ENCODE peak calls at places on chromosomes 1 and 21, in six cellular contexts. One of them, this sample, is unnamed.

GRCh38 chr1:16921391-16922185 is at the start of gene CROCC:
- DNase-seq in left ventricle myocardium superior: peak
- DNase-seq in HS-27A: no peak
- DNase-seq in HEK293T: no peak
- DNase-seq in heart right ventricle: peak
- DNase-seq in amygdala: no peak
- DNase-seq in this sample: no peak

GRCh38 chr1:108897865-108898720 is 21.3 kb downstream of the GPSM2 start:
- DNase-seq in HS-27A: peak
- DNase-seq in HEK293T: peak
- DNase-seq in heart right ventricle: no peak
- DNase-seq in amygdala: no peak
- DNase-seq in left ventricle myocardium superior: no peak
- DNase-seq in this sample: peak

GRCh38 chr1:4868521-4868920 is 214.1 kb downstream of the AJAP1 start:
- DNase-seq in HEK293T: no peak
- DNase-seq in left ventricle myocardium superior: no peak
- DNase-seq in amygdala: no peak
- DNase-seq in heart right ventricle: no peak
- DNase-seq in HS-27A: no peak
- DNase-seq in this sample: no peak

GRCh38 chr1:64572222-64572900 is 102.4 kb downstream of the CACHD1 start:
- DNase-seq in left ventricle myocardium superior: no peak
- DNase-seq in amygdala: no peak
- DNase-seq in HS-27A: no peak
- DNase-seq in HEK293T: no peak
- DNase-seq in heart right ventricle: no peak
- DNase-seq in this sample: no peak

GRCh38 chr1:42179275-42179674 is 14.7 kb upstream of the GUCA2A start:
- DNase-seq in amygdala: no peak
- DNase-seq in HS-27A: no peak
- DNase-seq in heart right ventricle: no peak
- DNase-seq in left ventricle myocardium superior: no peak
- DNase-seq in HEK293T: no peak
- DNase-seq in this sample: no peak

GRCh38 chr1:39048745-39049370 is 22.7 kb downstream of the NDUFS5 start:
- DNase-seq in HEK293T: no peak
- DNase-seq in HS-27A: no peak
- DNase-seq in amygdala: no peak
- DNase-seq in left ventricle myocardium superior: no peak
- DNase-seq in heart right ventricle: no peak
- DNase-seq in this sample: no peak

GRCh38 chr1:180269848-180270766 is 40.0 kb downstream of the LHX4 start:
- DNase-seq in HEK293T: no peak
- DNase-seq in amygdala: no peak
- DNase-seq in left ventricle myocardium superior: no peak
- DNase-seq in HS-27A: no peak
- DNase-seq in heart right ventricle: no peak
- DNase-seq in this sample: no peak

GRCh38 chr1:11564237-11564636 is 85.3 kb downstream of the DISP3 start:
- DNase-seq in heart right ventricle: no peak
- DNase-seq in amygdala: no peak
- DNase-seq in HEK293T: no peak
- DNase-seq in HS-27A: no peak
- DNase-seq in left ventricle myocardium superior: no peak
- DNase-seq in this sample: no peak

GRCh38 chr21:39556176-39556575 is 56.6 kb upstream of the B3GALT5 start:
- DNase-seq in left ventricle myocardium superior: no peak
- DNase-seq in HEK293T: no peak
- DNase-seq in heart right ventricle: no peak
- DNase-seq in amygdala: no peak
- DNase-seq in HS-27A: no peak
- DNase-seq in this sample: no peak

GRCh38 chr21:36747815-36748381 is 49.0 kb downstream of the SIM2 start:
- DNase-seq in HS-27A: no peak
- DNase-seq in left ventricle myocardium superior: peak
- DNase-seq in amygdala: no peak
- DNase-seq in heart right ventricle: peak
- DNase-seq in HEK293T: no peak
- DNase-seq in this sample: no peak

GRCh38 chr1:244614879-244615278 is 38.0 kb upstream of the DESI2 start:
- DNase-seq in heart right ventricle: no peak
- DNase-seq in HEK293T: no peak
- DNase-seq in left ventricle myocardium superior: no peak
- DNase-seq in amygdala: no peak
- DNase-seq in HS-27A: no peak
- DNase-seq in this sample: no peak

GRCh38 chr1:87131809-87132663 is 196.6 kb upstream of the LMO4 start:
- DNase-seq in heart right ventricle: peak
- DNase-seq in amygdala: peak
- DNase-seq in HS-27A: no peak
- DNase-seq in HEK293T: peak
- DNase-seq in left ventricle myocardium superior: peak
- DNase-seq in this sample: peak

GRCh38 chr1:116665001-116665400 is 2.5 kb downstream of the IGSF3 start:
- DNase-seq in HS-27A: no peak
- DNase-seq in left ventricle myocardium superior: no peak
- DNase-seq in amygdala: no peak
- DNase-seq in HEK293T: no peak
- DNase-seq in heart right ventricle: no peak
- DNase-seq in this sample: no peak

GRCh38 chr1:20584890-20585289 is 4.0 kb upstream of the CDA start:
- DNase-seq in left ventricle myocardium superior: no peak
- DNase-seq in HS-27A: no peak
- DNase-seq in heart right ventricle: no peak
- DNase-seq in amygdala: no peak
- DNase-seq in HEK293T: no peak
- DNase-seq in this sample: no peak

GRCh38 chr1:158799689-158800088 is 18.7 kb upstream of the OR6N2 start:
- DNase-seq in amygdala: no peak
- DNase-seq in HEK293T: no peak
- DNase-seq in heart right ventricle: no peak
- DNase-seq in HS-27A: no peak
- DNase-seq in left ventricle myocardium superior: no peak
- DNase-seq in this sample: no peak

GRCh38 chr1:156693858-156694562 is 11.4 kb downstream of the CRABP2 start:
- DNase-seq in HEK293T: peak
- DNase-seq in left ventricle myocardium superior: no peak
- DNase-seq in heart right ventricle: no peak
- DNase-seq in HS-27A: no peak
- DNase-seq in amygdala: no peak
- DNase-seq in this sample: no peak

GRCh38 chr1:101299710-101300109 is 62.9 kb downstream of the S1PR1 start:
- DNase-seq in left ventricle myocardium superior: no peak
- DNase-seq in amygdala: no peak
- DNase-seq in HS-27A: no peak
- DNase-seq in HEK293T: no peak
- DNase-seq in heart right ventricle: no peak
- DNase-seq in this sample: no peak

GRCh38 chr21:38311765-38312164 is 55.0 kb downstream of the KCNJ15 start:
- DNase-seq in HEK293T: no peak
- DNase-seq in left ventricle myocardium superior: no peak
- DNase-seq in amygdala: no peak
- DNase-seq in HS-27A: no peak
- DNase-seq in heart right ventricle: no peak
- DNase-seq in this sample: no peak

GRCh38 chr1:147804942-147805723 is 44.7 kb upstream of the GJA5 start:
- DNase-seq in HS-27A: no peak
- DNase-seq in heart right ventricle: no peak
- DNase-seq in amygdala: no peak
- DNase-seq in HEK293T: no peak
- DNase-seq in left ventricle myocardium superior: no peak
- DNase-seq in this sample: no peak

GRCh38 chr1:167439301-167439988 is 78.9 kb downstream of the CD247 start:
- DNase-seq in heart right ventricle: peak
- DNase-seq in left ventricle myocardium superior: peak
- DNase-seq in HS-27A: no peak
- DNase-seq in HEK293T: no peak
- DNase-seq in amygdala: no peak
- DNase-seq in this sample: no peak

GRCh38 chr21:14962217-14962616 is 102.6 kb downstream of the NRIP1 start:
- DNase-seq in HS-27A: no peak
- DNase-seq in heart right ventricle: no peak
- DNase-seq in amygdala: no peak
- DNase-seq in HEK293T: no peak
- DNase-seq in left ventricle myocardium superior: no peak
- DNase-seq in this sample: no peak

GRCh38 chr1:92274939-92275338 is 23.8 kb downstream of the GLMN start:
- DNase-seq in HEK293T: no peak
- DNase-seq in left ventricle myocardium superior: no peak
- DNase-seq in HS-27A: no peak
- DNase-seq in heart right ventricle: no peak
- DNase-seq in amygdala: no peak
- DNase-seq in this sample: no peak

GRCh38 chr1:8412183-8412831 is 94.4 kb downstream of the SLC45A1 start:
- DNase-seq in HS-27A: peak
- DNase-seq in left ventricle myocardium superior: no peak
- DNase-seq in amygdala: no peak
- DNase-seq in HEK293T: no peak
- DNase-seq in heart right ventricle: no peak
- DNase-seq in this sample: no peak

GRCh38 chr1:237736372-237737029 is 154.2 kb downstream of the ZP4 start:
- DNase-seq in left ventricle myocardium superior: no peak
- DNase-seq in heart right ventricle: no peak
- DNase-seq in HEK293T: peak
- DNase-seq in HS-27A: no peak
- DNase-seq in amygdala: no peak
- DNase-seq in this sample: no peak

GRCh38 chr1:231628207-231628876 is 1.8 kb downstream of the DISC1 start:
- DNase-seq in left ventricle myocardium superior: no peak
- DNase-seq in amygdala: no peak
- DNase-seq in heart right ventricle: no peak
- DNase-seq in HS-27A: no peak
- DNase-seq in HEK293T: no peak
- DNase-seq in this sample: peak

GRCh38 chr21:21415741-21416140 is 417.5 kb downstream of the NCAM2 start:
- DNase-seq in HS-27A: no peak
- DNase-seq in amygdala: no peak
- DNase-seq in heart right ventricle: no peak
- DNase-seq in HEK293T: no peak
- DNase-seq in left ventricle myocardium superior: no peak
- DNase-seq in this sample: no peak

GRCh38 chr1:53077599-53077965 is 15.6 kb downstream of the PODN start:
- DNase-seq in left ventricle myocardium superior: peak
- DNase-seq in heart right ventricle: peak
- DNase-seq in HEK293T: no peak
- DNase-seq in amygdala: no peak
- DNase-seq in HS-27A: no peak
- DNase-seq in this sample: no peak

GRCh38 chr1:191608367-191608766 is 549.9 kb upstream of the RGS18 start:
- DNase-seq in amygdala: no peak
- DNase-seq in left ventricle myocardium superior: no peak
- DNase-seq in HS-27A: no peak
- DNase-seq in HEK293T: no peak
- DNase-seq in heart right ventricle: no peak
- DNase-seq in this sample: no peak

GRCh38 chr1:12600880-12601633 is 17.0 kb downstream of the DHRS3 start:
- DNase-seq in left ventricle myocardium superior: peak
- DNase-seq in amygdala: no peak
- DNase-seq in HEK293T: peak
- DNase-seq in heart right ventricle: peak
- DNase-seq in HS-27A: no peak
- DNase-seq in this sample: no peak